ENCODE peak calls at places on chromosomes 1 and 21, in four cellular contexts. U is GM12878, M is IMR-90, C is K562. Q is an unnamed sample.

GRCh38 chr21:35563885-35564451 is 496.4 kb downstream of the SETD4 start:
- DNase-seq in U (no peak), M (peak), C (no peak), Q (no peak)

GRCh38 chr1:94048413-94049164 is 72.4 kb downstream of the ABCA4 start:
- DNase-seq in U (no peak), M (no peak), C (no peak), Q (no peak)

GRCh38 chr1:47686731-47687617 is 249.1 kb downstream of the FOXD2 start:
- DNase-seq in U (no peak), M (no peak), C (no peak), Q (no peak)

GRCh38 chr1:180888870-180889269 is 23.8 kb upstream of the KIAA1614 start:
- DNase-seq in U (peak), M (no peak), C (no peak), Q (no peak)

GRCh38 chr1:152189657-152190442 is 30.8 kb upstream of the RPTN start:
- DNase-seq in U (no peak), M (peak), C (peak), Q (peak)

GRCh38 chr1:5746611-5747427 is 245.4 kb downstream of the NPHP4 start:
- DNase-seq in U (no peak), M (no peak), C (no peak), Q (no peak)

GRCh38 chr1:57422271-57423134 is 1.4 kb downstream of the DAB1 start:
- DNase-seq in U (no peak), M (peak), C (no peak), Q (no peak)

GRCh38 chr1:216433175-216433574 is 9.9 kb upstream of the USH2A start:
- DNase-seq in U (no peak), M (no peak), C (no peak), Q (no peak)

GRCh38 chr1:206965781-206966180 is 4.5 kb downstream of the FCAMR start:
- DNase-seq in U (no peak), M (no peak), C (no peak), Q (no peak)

GRCh38 chr1:91584866-91585265 is 84.2 kb downstream of the CDC7 start:
- DNase-seq in U (no peak), M (no peak), C (no peak), Q (no peak)

GRCh38 chr21:32538147-32538792 is 47.1 kb downstream of the TCP10L start:
- DNase-seq in U (no peak), M (no peak), C (no peak), Q (no peak)

GRCh38 chr1:117932576-117932975 is 3.0 kb downstream of the WDR3 start:
- DNase-seq in U (no peak), M (no peak), C (no peak), Q (no peak)

GRCh38 chr1:150022357-150022756 is 11.8 kb upstream of the OTUD7B start:
- DNase-seq in U (no peak), M (no peak), C (no peak), Q (no peak)

GRCh38 chr1:202016022-202016624 is 5.7 kb downstream of the ELF3 start:
- DNase-seq in U (no peak), M (peak), C (no peak), Q (peak)

GRCh38 chr1:228689255-228689654 is 46.0 kb upstream of the RHOU start:
- DNase-seq in U (no peak), M (no peak), C (no peak), Q (no peak)

GRCh38 chr1:158103860-158104522 is 76.7 kb upstream of the CD1D start:
- DNase-seq in U (no peak), M (no peak), C (no peak), Q (no peak)

GRCh38 chr1:203320546-203321272 is 15.4 kb downstream of the BTG2 start:
- DNase-seq in U (no peak), M (peak), C (peak), Q (no peak)
- TF ChIP-seq ELK1 in U (no peak), M (no peak), C (no peak), Q (no peak)

GRCh38 chr1:24263211-24263610 is 55.9 kb upstream of the GRHL3 start:
- DNase-seq in U (no peak), M (no peak), C (no peak), Q (no peak)

GRCh38 chr1:24261977-24262376 is 57.2 kb upstream of the GRHL3 start:
- DNase-seq in U (no peak), M (no peak), C (no peak), Q (no peak)

GRCh38 chr1:24267003-24267402 is 52.2 kb upstream of the GRHL3 start:
- DNase-seq in U (no peak), M (no peak), C (no peak), Q (no peak)

GRCh38 chr1:24263746-24264145 is 55.4 kb upstream of the GRHL3 start:
- DNase-seq in U (no peak), M (no peak), C (no peak), Q (no peak)

GRCh38 chr1:24266398-24266941 is 52.7 kb upstream of the GRHL3 start:
- DNase-seq in U (no peak), M (peak), C (no peak), Q (peak)
- TF ChIP-seq ELK1 in U (no peak), M (no peak), C (no peak), Q (no peak)

GRCh38 chr1:168894397-168894796 is 165.4 kb upstream of the DPT start:
- DNase-seq in U (no peak), M (no peak), C (no peak), Q (no peak)

GRCh38 chr1:168897249-168897648 is 168.2 kb upstream of the DPT start:
- DNase-seq in U (no peak), M (no peak), C (no peak), Q (no peak)

GRCh38 chr1:168892945-168893344 is 163.9 kb upstream of the DPT start:
- DNase-seq in U (no peak), M (no peak), C (no peak), Q (no peak)

GRCh38 chr1:168888418-168888817 is 159.4 kb upstream of the DPT start:
- DNase-seq in U (no peak), M (no peak), C (no peak), Q (no peak)

DNA sequence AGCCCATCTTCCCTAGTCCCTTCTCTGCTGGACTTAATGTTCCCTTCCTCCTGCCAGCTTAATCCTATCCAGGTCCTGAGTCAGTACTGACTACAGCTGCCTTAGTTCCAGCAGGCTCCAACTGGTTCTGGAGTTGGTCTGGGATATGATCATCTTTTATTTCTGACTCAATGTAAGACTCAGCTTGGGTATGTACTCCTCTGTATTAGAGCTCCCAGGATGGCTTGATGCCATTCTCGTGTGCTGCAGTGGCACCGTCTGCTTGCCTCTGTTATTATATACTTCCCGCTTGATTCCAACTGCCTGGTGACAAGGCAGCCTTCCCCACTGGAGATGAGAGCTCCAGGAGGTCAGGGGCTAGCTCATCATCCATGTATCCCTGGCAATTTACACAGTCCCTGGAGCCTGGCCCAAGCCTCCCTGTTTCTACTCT is 164.4 kb upstream of the DPT start:
- DNase-seq in U (no peak), M (no peak), C (no peak), Q (no peak)
- TF ChIP-seq ELK1 in U (no peak), M (no peak), C (no peak), Q (no peak)

DNA sequence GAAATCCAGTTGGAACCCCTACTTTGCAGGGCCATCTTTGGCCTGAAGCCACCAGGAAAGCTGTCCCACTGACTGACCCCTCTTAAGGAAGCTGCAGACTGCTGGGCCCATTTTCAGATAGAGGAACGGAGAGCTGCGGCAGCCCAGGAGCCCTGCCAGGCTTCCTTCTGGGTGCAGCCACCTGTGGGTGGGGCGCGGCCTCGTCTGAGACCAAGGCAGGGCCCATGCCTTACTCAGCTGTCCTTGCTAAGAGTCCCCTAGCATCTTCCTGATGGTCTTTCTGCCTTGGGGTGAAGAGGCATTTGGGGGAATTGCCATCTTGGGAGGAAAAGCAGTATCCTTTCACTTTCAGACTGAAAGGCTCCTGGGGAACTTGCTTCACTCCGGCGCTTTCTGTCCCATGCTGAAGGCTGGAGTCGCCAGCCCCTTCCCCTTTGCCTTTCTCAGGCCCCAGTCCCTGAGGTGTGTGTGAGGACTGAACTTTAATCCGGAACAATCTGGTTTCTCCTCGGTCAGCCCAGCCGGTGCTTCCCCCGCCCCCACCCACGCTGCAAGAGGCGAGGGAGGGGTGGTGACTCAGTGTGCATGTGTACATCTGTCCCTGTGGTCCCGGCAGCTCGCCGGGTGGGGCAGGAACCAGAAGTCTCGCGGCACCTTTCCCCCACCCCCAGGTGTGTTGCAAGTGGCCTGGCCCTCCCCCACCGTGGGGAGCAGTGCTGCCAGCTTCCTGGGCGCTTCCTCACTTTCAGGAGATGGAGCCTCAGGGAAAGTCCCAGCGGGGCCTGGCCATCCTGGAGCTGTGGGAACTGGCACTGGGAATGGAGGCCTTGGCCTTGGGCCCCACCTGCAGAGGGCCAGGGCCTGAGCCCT is 5.1 kb downstream of the ZC3H12A start:
- DNase-seq in U (peak), M (peak), C (peak), Q (peak)
- TF ChIP-seq ELK1 in U (peak), M (no peak), C (no peak), Q (no peak)

GRCh38 chr1:39902121-39902807 is 547 bp upstream of the MYCL start:
- DNase-seq in U (no peak), M (peak), C (peak), Q (peak)
- TF ChIP-seq ELK1 in U (no peak), M (no peak), C (no peak), Q (no peak)

GRCh38 chr1:212466913-212467650 is 34.4 kb downstream of the NENF start:
- DNase-seq in U (no peak), M (no peak), C (no peak), Q (no peak)

GRCh38 chr1:212467843-212468482 is 35.2 kb downstream of the NENF start:
- DNase-seq in U (no peak), M (no peak), C (peak), Q (peak)

GRCh38 chr1:212463565-212464270 is 31.0 kb downstream of the NENF start:
- DNase-seq in U (no peak), M (no peak), C (no peak), Q (no peak)

GRCh38 chr1:212465311-212465710 is 32.6 kb downstream of the NENF start:
- DNase-seq in U (no peak), M (no peak), C (no peak), Q (no peak)

DNA sequence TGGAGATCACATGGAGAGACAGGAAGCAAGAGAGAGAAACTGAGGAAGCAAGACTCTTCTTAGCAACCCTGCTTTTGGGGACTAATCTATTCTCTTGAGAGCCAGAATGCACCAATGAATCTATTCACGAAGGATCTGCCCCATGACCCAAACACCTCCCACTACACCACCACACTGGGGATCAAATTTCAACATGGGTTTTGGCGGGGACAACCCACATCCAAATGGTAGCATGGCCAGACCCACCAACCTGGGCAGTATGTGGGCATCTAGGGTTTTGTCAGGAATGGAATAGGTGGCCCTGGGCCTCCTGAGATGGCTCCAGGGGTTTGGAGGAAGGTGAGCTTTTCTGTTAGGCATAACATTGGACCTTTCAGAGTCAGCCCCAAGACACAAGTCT is 33.7 kb downstream of the NENF start:
- DNase-seq in U (no peak), M (no peak), C (no peak), Q (no peak)
- TF ChIP-seq ELK1 in U (no peak), M (no peak), C (no peak), Q (no peak)

GRCh38 chr1:77557053-77557452 is 125.4 kb downstream of the ZZZ3 start:
- DNase-seq in U (no peak), M (peak), C (no peak), Q (no peak)

GRCh38 chr1:77565321-77565720 is 117.1 kb downstream of the ZZZ3 start:
- DNase-seq in U (no peak), M (no peak), C (no peak), Q (no peak)

GRCh38 chr1:77560741-77561140 is 121.7 kb downstream of the ZZZ3 start:
- DNase-seq in U (no peak), M (no peak), C (no peak), Q (no peak)

GRCh38 chr1:77558591-77559164 is 123.8 kb downstream of the ZZZ3 start:
- DNase-seq in U (no peak), M (no peak), C (no peak), Q (no peak)

DNA sequence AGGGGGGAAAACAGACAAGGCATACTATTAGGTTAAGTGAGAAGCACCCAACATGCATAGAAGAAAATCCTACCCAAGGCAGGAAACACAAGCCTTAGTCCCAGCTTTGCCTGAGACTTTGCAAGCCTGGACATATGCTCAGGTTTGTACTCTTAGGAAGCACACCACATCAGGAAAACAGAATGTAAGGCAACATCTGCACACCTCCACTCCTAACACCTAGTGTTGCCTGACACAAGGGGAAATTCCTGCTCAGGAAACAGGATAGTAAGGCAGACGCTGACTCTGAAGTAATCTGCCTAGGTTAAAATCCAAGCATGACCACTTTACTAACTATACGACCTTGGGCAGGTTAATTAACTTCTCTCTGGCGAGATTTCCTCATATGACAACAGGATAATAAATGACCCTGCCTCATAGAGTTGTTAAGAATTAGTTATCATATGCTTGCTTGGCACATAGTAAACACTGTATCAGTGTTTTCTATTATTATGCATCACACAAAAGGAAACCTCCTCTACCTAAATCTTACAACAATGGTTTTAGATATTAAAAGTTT is 119.8 kb downstream of the ZZZ3 start:
- DNase-seq in U (no peak), M (no peak), C (no peak), Q (no peak)
- TF ChIP-seq ELK1 in U (no peak), M (no peak), C (no peak), Q (no peak)

GRCh38 chr1:166884040-166884642 is 8.1 kb upstream of the TADA1 start:
- DNase-seq in U (no peak), M (peak), C (peak), Q (peak)
- TF ChIP-seq ELK1 in U (no peak), M (no peak), C (no peak), Q (no peak)

Q was measured in A549.